ENCODE peak calls at places on chromosomes 4 and X, in ten cellular contexts. E is choroid plexus epithelial cell, L is WTC11, R is OCI-LY7, S is bronchial epithelial cell, I is GM12865, J is thoracic aorta, B is left ventricle myocardium inferior, X is fibroblast of mammary gland, T is BJ. Q is an unnamed sample.

GRCh38 chrX:109270580-109271484 is 211.1 kb downstream of the GUCY2F start:
- DNase-seq in S (peak; percentile 94), X (peak; percentile 12), E (peak; percentile 12), L (no peak), B (no peak), R (peak; percentile 24), J (no peak), I (peak; percentile 93), T (no peak), Q (peak; percentile 49)

GRCh38 chr4:104967034-104967401 is 179.7 kb upstream of the TET2 start:
- DNase-seq in S (peak; percentile 78), B (no peak), I (peak; percentile 60), R (no peak), T (no peak), X (no peak), J (no peak), L (no peak), E (no peak), Q (no peak)

GRCh38 chr4:112127736-112128322 is 17.4 kb upstream of the FAM241A start:
- DNase-seq in R (no peak), I (no peak), B (no peak), S (peak; percentile 80), T (no peak), X (peak; percentile 57), J (no peak), L (no peak), E (peak; percentile 71), Q (no peak)

GRCh38 chr4:89829470-89830138 is 7.4 kb downstream of the SNCA start:
- DNase-seq in E (peak; percentile 61), X (peak; percentile 4), I (peak; percentile 52), S (peak; percentile 81), R (peak; percentile 35), J (no peak), L (no peak), T (no peak), B (no peak), Q (peak; percentile 51)

GRCh38 chrX:13627306-13627705 is 25.6 kb upstream of the TCEANC start:
- DNase-seq in S (peak; percentile 60), T (no peak), I (no peak), R (no peak), L (no peak), B (no peak), X (no peak), E (no peak), J (no peak), Q (no peak)

GRCh38 chrX:150365953-150366911 is 3.1 kb downstream of the MAMLD1 start:
- DNase-seq in T (no peak), I (no peak), L (peak; percentile 41), X (peak; percentile 38), S (no peak), R (no peak), J (no peak), B (peak; percentile 48), E (peak; percentile 48), Q (no peak)

GRCh38 chrX:48736303-48736702 is 25.2 kb upstream of the GLOD5 start:
- DNase-seq in T (no peak), B (no peak), R (peak; percentile 14), E (no peak), L (no peak), J (no peak), S (no peak), I (peak; percentile 2), X (no peak), Q (no peak)

GRCh38 chr4:157128395-157128794 is 52.4 kb downstream of the GLRB start:
- DNase-seq in T (no peak), E (peak; percentile 77), B (no peak), I (no peak), L (no peak), X (peak; percentile 52), S (peak; percentile 75), J (no peak), R (no peak), Q (no peak)

GRCh38 chr4:99808260-99808857 is 8.3 kb upstream of the DAPP1 start:
- DNase-seq in E (peak; percentile 60), I (peak; percentile 80), T (no peak), J (no peak), X (peak; percentile 62), B (peak; percentile 48), R (peak; percentile 82), S (peak; percentile 55), L (peak; percentile 80), Q (peak; percentile 68)

GRCh38 chr4:184826315-184827266 is 823 bp upstream of the ACSL1 start:
- DNase-seq in X (no peak), I (peak; percentile 71), E (no peak), R (peak; percentile 57), S (no peak), B (peak; percentile 47), J (no peak), T (no peak), L (peak; percentile 28), Q (peak; percentile 72)

GRCh38 chrX:56802921-56803848 is 74.1 kb downstream of the NBDY start:
- DNase-seq in E (peak; percentile 65), T (no peak), J (no peak), B (peak; percentile 36), I (peak; percentile 80), L (peak; percentile 74), R (no peak), S (peak; percentile 35), X (peak; percentile 83), Q (no peak)

DNA sequence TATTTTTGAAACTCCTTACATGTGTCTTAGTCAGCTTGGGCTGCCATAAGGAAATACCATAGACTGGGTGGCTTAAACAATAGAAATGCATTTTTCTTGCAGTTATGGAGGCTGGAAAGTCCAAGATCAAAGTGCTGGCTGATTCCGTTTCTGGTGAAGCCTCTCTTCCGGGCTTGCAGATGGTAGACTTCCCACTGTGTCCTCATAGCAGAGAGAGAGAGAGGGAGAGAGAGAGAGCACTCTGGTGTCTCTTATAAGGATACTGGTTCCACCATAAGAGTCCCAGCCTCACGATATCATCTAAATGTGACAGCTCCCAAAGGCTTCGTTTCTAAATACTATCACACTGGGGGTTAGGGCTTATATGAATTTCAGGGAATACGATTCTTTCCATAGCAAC is 39.7 kb downstream of the ENPEP start:
- DNase-seq in X (no peak), T (no peak), J (no peak), L (no peak), S (no peak), E (peak; percentile 51), R (peak; percentile 11), B (no peak), I (no peak), Q (no peak)
- TF ChIP-seq CTCF in X (no peak), T (no peak), J (no peak), L (no peak), S (no peak), E (no peak), R (no peak), B (no peak), I (no peak), Q (no peak)

DNA sequence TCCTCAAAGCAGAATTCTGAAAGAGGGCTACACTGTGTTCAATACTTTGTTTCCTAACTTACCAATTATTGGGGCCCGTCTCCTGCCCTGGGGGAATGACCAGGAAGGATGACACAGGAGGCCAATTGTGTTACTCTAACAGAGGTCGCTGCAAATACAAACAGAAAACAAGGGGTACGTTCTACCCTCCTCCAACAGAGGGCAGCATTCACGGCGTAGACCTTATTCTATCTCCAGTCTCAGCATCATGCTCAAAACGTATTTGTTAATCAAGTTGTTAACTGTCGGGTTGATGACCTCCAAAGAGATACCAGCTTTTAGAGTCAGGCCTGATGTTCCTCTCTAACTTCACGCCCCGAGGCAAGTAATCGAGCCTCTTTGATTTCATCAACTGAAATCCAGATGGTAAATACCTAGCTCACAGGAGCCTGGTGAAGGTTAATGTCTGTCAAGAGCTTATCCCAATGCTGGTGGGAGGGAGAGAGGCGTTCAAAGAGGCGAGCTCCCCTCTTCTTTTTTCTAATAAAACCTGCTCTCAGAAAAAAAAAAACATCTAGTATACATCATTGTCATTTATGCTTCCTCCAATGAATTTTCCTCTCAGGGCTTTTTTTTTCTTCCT is 181.0 kb upstream of the KCNIP4 start:
- DNase-seq in E (peak; percentile 47), I (peak; percentile 33), L (peak; percentile 66), R (no peak), X (peak; percentile 65), S (peak; percentile 54), J (no peak), T (peak; percentile 1), B (no peak), Q (peak; percentile 5)
- TF ChIP-seq CTCF in E (peak; percentile 65), I (peak; percentile 49), L (peak; percentile 63), R (peak; percentile 60), X (peak; percentile 84), S (peak; percentile 81), J (no peak), T (peak; percentile 77), B (peak; percentile 47), Q (no peak)

GRCh38 chr4:88791274-88791673 is 93.6 kb upstream of the NAP1L5 start:
- DNase-seq in X (peak; percentile 45), T (no peak), L (no peak), R (peak; percentile 24), J (no peak), B (no peak), S (peak; percentile 51), I (peak; percentile 10), E (peak; percentile 58), Q (no peak)
- TF ChIP-seq CTCF in X (peak; percentile 7), T (no peak), L (no peak), R (peak; percentile 66), J (no peak), B (peak; percentile 39), S (peak; percentile 6), I (no peak), E (peak; percentile 27), Q (no peak)

GRCh38 chr4:122000849-122001248 is 49.0 kb upstream of the TRPC3 start:
- DNase-seq in T (no peak), L (no peak), B (no peak), J (no peak), E (peak; percentile 48), X (no peak), S (no peak), I (no peak), R (no peak), Q (no peak)

GRCh38 chr4:122007016-122007415 is 55.2 kb upstream of the TRPC3 start:
- DNase-seq in T (no peak), X (no peak), J (no peak), E (peak; percentile 8), L (no peak), B (no peak), S (no peak), I (no peak), R (no peak), Q (no peak)

GRCh38 chr4:121998024-121998423 is 46.2 kb upstream of the TRPC3 start:
- DNase-seq in L (peak; percentile 31), J (no peak), S (peak; percentile 25), B (no peak), X (no peak), I (no peak), R (peak; percentile 1), E (peak; percentile 10), T (no peak), Q (no peak)

GRCh38 chr4:122005064-122005755 is 53.4 kb upstream of the TRPC3 start:
- DNase-seq in S (no peak), X (no peak), E (peak; percentile 69), T (no peak), B (no peak), J (no peak), L (no peak), R (no peak), I (no peak), Q (no peak)

DNA sequence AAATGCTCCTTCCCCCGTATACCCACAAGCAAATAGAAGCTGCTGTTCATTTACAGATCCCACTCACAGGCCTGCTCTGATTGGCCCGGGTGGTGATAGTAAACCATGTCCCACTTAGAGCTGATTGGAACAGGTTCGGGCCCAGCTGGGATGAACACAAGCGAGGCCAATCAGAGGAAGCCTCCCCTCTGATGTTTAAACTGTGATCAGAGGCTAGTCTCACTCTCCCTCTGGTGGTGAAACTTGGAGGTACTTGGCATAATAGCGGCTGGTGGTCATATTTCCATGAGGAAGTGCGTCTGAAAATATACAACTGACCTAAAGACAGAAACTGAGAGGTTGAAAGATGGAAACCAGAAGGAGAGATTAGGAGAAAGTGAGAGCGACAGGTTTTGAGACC is 51.5 kb upstream of the TRPC3 start:
- DNase-seq in I (peak; percentile 73), T (no peak), R (peak; percentile 59), B (no peak), S (peak; percentile 27), E (peak; percentile 31), X (peak; percentile 52), L (peak; percentile 58), J (no peak), Q (peak; percentile 41)
- TF ChIP-seq CTCF in I (peak; percentile 69), T (peak; percentile 32), R (peak; percentile 77), B (peak; percentile 28), S (peak; percentile 40), E (peak; percentile 54), X (peak; percentile 54), L (peak; percentile 57), J (peak; percentile 13), Q (peak; percentile 9)